ENCODE peak calls at places on chromosomes 2 and 18, in six cellular contexts. K is HCT116; Y is NCI-H1092 treated with DMSO at 0.1 percent for 48 hours; J is endothelial cell; B is activated naive CD4-positive, alpha-beta T cell treated with anti-CD3 and anti-CD28 coated beads, Interleukin-2, amount 10 ng/mL, durations not matched to agents 7 days and 5 days; X is NCI-H1436. T is an unnamed sample.

GRCh38 chr2:101311390-101312019 is 3.0 kb upstream of the RNF149 start:
- DNase-seq in B (peak), Y (no peak), K (no peak), X (no peak), J (no peak), T (no peak)

GRCh38 chr2:46719499-46719898 is 196.1 kb downstream of the MCFD2 start:
- DNase-seq in X (no peak), J (no peak), K (no peak), Y (no peak), B (no peak), T (no peak)

GRCh38 chr2:44291281-44292248 is 16.3 kb downstream of the SLC3A1 start:
- DNase-seq in B (no peak), J (peak), X (peak), Y (peak), K (peak), T (no peak)

GRCh38 chr18:62784338-62784965 is 69.1 kb downstream of the PHLPP1 start:
- DNase-seq in Y (no peak), X (no peak), K (no peak), B (no peak), J (no peak), T (peak)

GRCh38 chr2:30629866-30630265 is 177.4 kb downstream of the CAPN13 start:
- DNase-seq in K (no peak), J (no peak), B (no peak), X (no peak), Y (no peak), T (no peak)

GRCh38 chr18:31244737-31245432 is 73.1 kb upstream of the DSG1 start:
- DNase-seq in J (peak), X (no peak), K (no peak), Y (no peak), B (no peak), T (no peak)

GRCh38 chr2:240156435-240157146 is 16.1 kb upstream of the OTOS start:
- DNase-seq in Y (no peak), X (no peak), J (no peak), B (no peak), K (no peak), T (no peak)

GRCh38 chr18:74497308-74497640 is 1.1 kb downstream of the CNDP2 start:
- DNase-seq in J (no peak), Y (no peak), X (no peak), B (peak), K (no peak), T (no peak)

GRCh38 chr18:48545690-48546365 is 7.0 kb downstream of the CTIF start:
- DNase-seq in B (no peak), X (no peak), J (peak), K (no peak), Y (peak), T (peak)

GRCh38 chr2:39435974-39436591 is 1.0 kb downstream of the MAP4K3 start:
- DNase-seq in J (no peak), Y (peak), K (no peak), X (no peak), B (no peak), T (no peak)

GRCh38 chr2:192571636-192572035 is 376.9 kb upstream of the TMEFF2 start:
- DNase-seq in Y (peak), B (no peak), K (no peak), J (no peak), X (no peak), T (no peak)

GRCh38 chr2:226934546-226935243 is 98.8 kb downstream of the RHBDD1 start:
- DNase-seq in Y (peak), X (no peak), K (no peak), B (no peak), J (no peak), T (no peak)

GRCh38 chr2:187654535-187654934 is 100.3 kb upstream of the TFPI start:
- DNase-seq in J (no peak), X (peak), B (no peak), Y (peak), K (no peak), T (no peak)

GRCh38 chr2:213766465-213766891 is 482.2 kb downstream of the SPAG16 start:
- DNase-seq in J (no peak), X (no peak), K (no peak), Y (no peak), B (no peak), T (no peak)

GRCh38 chr18:7452331-7452730 is 114.8 kb upstream of the PTPRM start:
- DNase-seq in X (no peak), Y (peak), B (no peak), J (peak), K (peak), T (no peak)

GRCh38 chr2:180367831-180368230 is 360.7 kb upstream of the CWC22 start:
- DNase-seq in B (no peak), K (no peak), J (no peak), Y (peak), X (no peak), T (no peak)

GRCh38 chr2:37671013-37671815 is at the start of gene CDC42EP3:
- DNase-seq in Y (peak), X (peak), J (peak), B (peak), K (no peak), T (peak)

GRCh38 chr2:102839668-102840388 is 78.0 kb downstream of the TMEM182 start:
- DNase-seq in Y (peak), B (peak), X (peak), J (peak), K (peak), T (peak)

GRCh38 chr2:75192496-75192895 is 6.8 kb downstream of the TACR1 start:
- DNase-seq in Y (no peak), J (no peak), B (no peak), K (no peak), X (no peak), T (no peak)

GRCh38 chr2:142058149-142058548 is 72.7 kb downstream of the LRP1B start:
- DNase-seq in X (no peak), B (no peak), J (no peak), Y (no peak), K (no peak), T (no peak)

GRCh38 chr18:58288922-58289797 is 245.1 kb downstream of the NEDD4L start:
- DNase-seq in B (no peak), Y (no peak), J (no peak), X (no peak), K (no peak), T (no peak)

GRCh38 chr18:26697186-26697585 is 148.8 kb upstream of the KCTD1 start:
- DNase-seq in X (no peak), B (no peak), Y (no peak), K (no peak), J (no peak), T (no peak)

GRCh38 chr2:10404324-10405143 is 43.6 kb downstream of the ODC1 start:
- DNase-seq in K (no peak), B (no peak), J (peak), Y (no peak), X (no peak), T (no peak)

GRCh38 chr2:231781798-231782726 is 980 bp upstream of the PDE6D start:
- DNase-seq in B (peak), Y (no peak), K (peak), X (no peak), J (peak), T (no peak)

GRCh38 chr18:44823782-44824181 is 143.1 kb downstream of the SETBP1 start:
- DNase-seq in K (no peak), X (no peak), J (no peak), Y (no peak), B (no peak), T (no peak)

GRCh38 chr18:73153271-73153670 is 285.5 kb upstream of the NETO1 start:
- DNase-seq in Y (no peak), K (no peak), X (no peak), J (no peak), B (no peak), T (no peak)

GRCh38 chr18:5992381-5992780 is 97.1 kb upstream of the TMEM200C start:
- DNase-seq in X (no peak), K (no peak), B (no peak), J (no peak), Y (no peak), T (no peak)

GRCh38 chr18:68024716-68025115 is 508.2 kb upstream of the DSEL start:
- DNase-seq in J (no peak), B (no peak), Y (no peak), X (no peak), K (no peak), T (no peak)

GRCh38 chr18:11873670-11874340 is 22.6 kb downstream of the CHMP1B start:
- DNase-seq in J (no peak), X (no peak), Y (no peak), K (no peak), B (no peak), T (no peak)